ENCODE peak calls at places on chromosomes 12 and 14, in nine cellular contexts. D is ovary; A is dorsolateral prefrontal cortex; W is CD4-positive, alpha-beta T cell; S is tibial artery; T is Caco-2; X is OCI-LY7; L is ascending aorta; Z is GM20000. M is an unnamed sample.

GRCh38 chr14:100621806-100622205 is 34.6 kb upstream of the BEGAIN start:
- DNase-seq in D (no peak), A (peak; percentile 22), W (no peak), S (no peak), T (no peak), X (peak; percentile 8), L (no peak), Z (no peak), M (no peak)

GRCh38 chr12:70598467-70599194 is 38.6 kb downstream of the PTPRB start:
- DNase-seq in D (no peak), A (peak; percentile 55), W (no peak), S (no peak), T (no peak), X (no peak), L (no peak), Z (no peak), M (no peak)

GRCh38 chr12:1562813-1563412 is 31.5 kb downstream of the FBXL14 start:
- DNase-seq in D (no peak), A (no peak), W (no peak), S (no peak), T (no peak), X (no peak), L (no peak), Z (no peak), M (no peak)

GRCh38 chr12:33752854-33753253 is 269.4 kb upstream of the ALG10 start:
- DNase-seq in D (no peak), A (no peak), W (no peak), S (no peak), T (no peak), X (no peak), L (no peak), Z (no peak), M (no peak)

GRCh38 chr12:47102406-47102805 is 22.6 kb upstream of the AMIGO2 start:
- DNase-seq in D (no peak), A (no peak), W (no peak), S (no peak), T (no peak), X (no peak), L (no peak), Z (no peak), M (no peak)

GRCh38 chr14:50530358-50530757 is 2.0 kb downstream of the MAP4K5 start:
- DNase-seq in D (no peak), A (no peak), W (no peak), S (no peak), T (no peak), X (no peak), L (no peak), Z (no peak), M (peak; percentile 64)

GRCh38 chr12:27179399-27180214 is 64.5 kb upstream of the STK38L start:
- DNase-seq in D (no peak), A (no peak), W (no peak), S (no peak), T (peak; percentile 65), X (no peak), L (no peak), Z (peak; percentile 52), M (peak; percentile 94)

GRCh38 chr14:92009604-92010003 is 30.3 kb downstream of the TRIP11 start:
- DNase-seq in D (no peak), A (no peak), W (no peak), S (no peak), T (no peak), X (no peak), L (no peak), Z (no peak), M (no peak)

GRCh38 chr12:113996026-113996425 is 29.9 kb upstream of the RBM19 start:
- DNase-seq in D (no peak), A (no peak), W (no peak), S (no peak), T (peak; percentile 10), X (no peak), L (no peak), Z (no peak), M (no peak)
- TF ChIP-seq CTCF in D (no peak), A (no peak), W (no peak), S (no peak), T (peak; percentile 34), X (no peak), L (no peak), Z (no peak), M (no peak)

GRCh38 chr12:94641283-94641682 is 9.1 kb downstream of the TMCC3 start:
- DNase-seq in D (no peak), A (no peak), W (no peak), S (no peak), T (no peak), X (no peak), L (no peak), Z (no peak), M (no peak)
- TF ChIP-seq CTCF in D (no peak), A (no peak), W (no peak), S (no peak), T (no peak), X (no peak), L (no peak), Z (no peak), M (no peak)

GRCh38 chr12:89948266-89949175 is 239.9 kb upstream of the ATP2B1 start:
- DNase-seq in D (no peak), A (no peak), W (no peak), S (no peak), T (no peak), X (no peak), L (no peak), Z (no peak), M (no peak)

GRCh38 chr12:89950421-89950820 is 241.8 kb upstream of the ATP2B1 start:
- DNase-seq in D (no peak), A (no peak), W (no peak), S (no peak), T (no peak), X (no peak), L (no peak), Z (no peak), M (peak; percentile 15)

GRCh38 chr12:89947437-89948265 is 239.0 kb upstream of the ATP2B1 start:
- DNase-seq in D (no peak), A (no peak), W (no peak), S (no peak), T (no peak), X (no peak), L (no peak), Z (no peak), M (peak; percentile 95)

GRCh38 chr12:89951050-89951693 is 242.5 kb upstream of the ATP2B1 start:
- DNase-seq in D (no peak), A (no peak), W (no peak), S (no peak), T (peak; percentile 46), X (no peak), L (no peak), Z (no peak), M (peak; percentile 49)

GRCh38 chr12:89949457-89950195 is 241.0 kb upstream of the ATP2B1 start:
- DNase-seq in D (no peak), A (no peak), W (no peak), S (peak; percentile 41), T (no peak), X (peak; percentile 60), L (no peak), Z (peak; percentile 65), M (peak; percentile 81)
- TF ChIP-seq CTCF in D (no peak), A (no peak), W (peak; percentile 58), S (peak; percentile 29), T (no peak), X (peak; percentile 69), L (no peak), Z (peak; percentile 8), M (peak; percentile 5)

GRCh38 chr12:111099186-111099585 is 178.8 kb upstream of the MYL2 start:
- DNase-seq in D (no peak), A (no peak), W (no peak), S (no peak), T (no peak), X (peak; percentile 69), L (no peak), Z (no peak), M (no peak)

GRCh38 chr12:111102062-111102735 is 181.8 kb upstream of the MYL2 start:
- DNase-seq in D (no peak), A (no peak), W (no peak), S (no peak), T (no peak), X (peak; percentile 62), L (no peak), Z (no peak), M (no peak)

GRCh38 chr12:111101003-111101402 is 180.6 kb upstream of the MYL2 start:
- DNase-seq in D (no peak), A (no peak), W (no peak), S (no peak), T (no peak), X (no peak), L (no peak), Z (no peak), M (no peak)

GRCh38 chr12:111100554-111100953 is 180.2 kb upstream of the MYL2 start:
- DNase-seq in D (no peak), A (no peak), W (no peak), S (no peak), T (no peak), X (no peak), L (no peak), Z (no peak), M (no peak)

GRCh38 chr12:111100003-111100402 is 179.6 kb upstream of the MYL2 start:
- DNase-seq in D (no peak), A (no peak), W (no peak), S (no peak), T (no peak), X (peak; percentile 52), L (no peak), Z (no peak), M (no peak)
- TF ChIP-seq CTCF in D (no peak), A (no peak), W (no peak), S (no peak), T (no peak), X (no peak), L (no peak), Z (no peak), M (no peak)

GRCh38 chr12:11929714-11930113 is 141.0 kb upstream of the BCL2L14 start:
- DNase-seq in D (no peak), A (no peak), W (no peak), S (no peak), T (no peak), X (no peak), L (no peak), Z (no peak), M (no peak)
- TF ChIP-seq CTCF in D (no peak), A (no peak), W (no peak), S (no peak), T (no peak), X (no peak), L (no peak), Z (no peak), M (no peak)

GRCh38 chr12:116454950-116455447 is 104.2 kb upstream of the MAP1LC3B2 start:
- DNase-seq in D (no peak), A (no peak), W (no peak), S (no peak), T (no peak), X (no peak), L (no peak), Z (no peak), M (peak; percentile 98)
- TF ChIP-seq CTCF in D (no peak), A (no peak), W (no peak), S (no peak), T (no peak), X (no peak), L (no peak), Z (no peak), M (no peak)